ENCODE peak calls at places on chromosomes 16 and 17, in five cellular contexts. One of them, this sample, is unnamed.
A peak's percentile ranks its signal among the peaks of the same experiment; 100 is the strongest.

GRCh38 chr17:49224198-49224996 is 6.2 kb downstream of the PHOSPHO1 start:
- DNase-seq in body of pancreas: peak; percentile 21
- DNase-seq in BE2C: no peak
- DNase-seq in left ventricle myocardium inferior: no peak
- DNase-seq in astrocyte of the spinal cord: no peak
- DNase-seq in this sample: no peak

GRCh38 chr16:21653571-21653970 is 1.2 kb upstream of the IGSF6 start:
- DNase-seq in body of pancreas: peak; percentile 33
- DNase-seq in BE2C: no peak
- DNase-seq in left ventricle myocardium inferior: no peak
- DNase-seq in astrocyte of the spinal cord: no peak
- DNase-seq in this sample: no peak

GRCh38 chr16:1992475-1993292 is 2.9 kb downstream of the SYNGR3 start:
- DNase-seq in body of pancreas: no peak
- DNase-seq in BE2C: no peak
- DNase-seq in left ventricle myocardium inferior: no peak
- DNase-seq in astrocyte of the spinal cord: no peak
- DNase-seq in this sample: no peak

GRCh38 chr16:64829678-64830077 is 292.2 kb downstream of the CDH11 start:
- DNase-seq in body of pancreas: no peak
- DNase-seq in BE2C: no peak
- DNase-seq in left ventricle myocardium inferior: no peak
- DNase-seq in astrocyte of the spinal cord: no peak
- DNase-seq in this sample: no peak

GRCh38 chr17:10875411-10875810 is 37.5 kb upstream of the PIRT start:
- DNase-seq in body of pancreas: no peak
- DNase-seq in BE2C: no peak
- DNase-seq in left ventricle myocardium inferior: no peak
- DNase-seq in astrocyte of the spinal cord: no peak
- DNase-seq in this sample: peak; percentile 43

GRCh38 chr17:4480929-4481898 is 17.5 kb upstream of the SPNS2 start:
- DNase-seq in body of pancreas: no peak
- DNase-seq in BE2C: no peak
- DNase-seq in left ventricle myocardium inferior: no peak
- DNase-seq in astrocyte of the spinal cord: no peak
- DNase-seq in this sample: no peak

GRCh38 chr17:63740464-63741181 is 976 bp downstream of the STRADA start:
- DNase-seq in body of pancreas: no peak
- DNase-seq in BE2C: no peak
- DNase-seq in left ventricle myocardium inferior: no peak
- DNase-seq in astrocyte of the spinal cord: peak; percentile 9
- DNase-seq in this sample: no peak

GRCh38 chr17:5587431-5588032 is 3.2 kb upstream of the NLRP1 start:
- DNase-seq in body of pancreas: peak; percentile 43
- DNase-seq in BE2C: peak; percentile 12
- DNase-seq in left ventricle myocardium inferior: no peak
- DNase-seq in astrocyte of the spinal cord: peak; percentile 74
- DNase-seq in this sample: peak; percentile 48

GRCh38 chr16:52497067-52497816 is 49.7 kb downstream of the TOX3 start:
- DNase-seq in body of pancreas: no peak
- DNase-seq in BE2C: peak; percentile 45
- DNase-seq in left ventricle myocardium inferior: no peak
- DNase-seq in astrocyte of the spinal cord: peak; percentile 35
- DNase-seq in this sample: no peak

GRCh38 chr16:72848759-72849664 is 198.9 kb downstream of the ZFHX3 start:
- DNase-seq in body of pancreas: peak; percentile 92
- DNase-seq in BE2C: peak; percentile 94
- DNase-seq in left ventricle myocardium inferior: peak; percentile 90
- DNase-seq in astrocyte of the spinal cord: peak; percentile 90
- DNase-seq in this sample: peak; percentile 97

GRCh38 chr16:23296994-23297393 is 5.1 kb upstream of the SCNN1B start:
- DNase-seq in body of pancreas: peak; percentile 29
- DNase-seq in BE2C: peak; percentile 60
- DNase-seq in left ventricle myocardium inferior: no peak
- DNase-seq in astrocyte of the spinal cord: no peak
- DNase-seq in this sample: no peak

GRCh38 chr16:56353054-56353921 is 72.1 kb downstream of the AMFR start:
- DNase-seq in body of pancreas: no peak
- DNase-seq in BE2C: no peak
- DNase-seq in left ventricle myocardium inferior: no peak
- DNase-seq in astrocyte of the spinal cord: no peak
- DNase-seq in this sample: no peak

GRCh38 chr16:48194828-48195566 is 39.2 kb upstream of the ABCC12 start:
- DNase-seq in body of pancreas: peak; percentile 39
- DNase-seq in BE2C: peak; percentile 29
- DNase-seq in left ventricle myocardium inferior: no peak
- DNase-seq in astrocyte of the spinal cord: peak; percentile 53
- DNase-seq in this sample: no peak

GRCh38 chr17:7004398-7005253 is 7.8 kb upstream of the RNASEK start:
- DNase-seq in body of pancreas: no peak
- DNase-seq in BE2C: no peak
- DNase-seq in left ventricle myocardium inferior: no peak
- DNase-seq in astrocyte of the spinal cord: peak; percentile 53
- DNase-seq in this sample: peak; percentile 29

GRCh38 chr17:2776589-2777241 is 19.5 kb upstream of the RAP1GAP2 start:
- DNase-seq in body of pancreas: no peak
- DNase-seq in BE2C: peak; percentile 44
- DNase-seq in left ventricle myocardium inferior: no peak
- DNase-seq in astrocyte of the spinal cord: no peak
- DNase-seq in this sample: no peak

GRCh38 chr17:73211745-73212144 is 18.9 kb downstream of the COG1 start:
- DNase-seq in body of pancreas: no peak
- DNase-seq in BE2C: no peak
- DNase-seq in left ventricle myocardium inferior: no peak
- DNase-seq in astrocyte of the spinal cord: no peak
- DNase-seq in this sample: no peak

GRCh38 chr17:13273744-13274295 is 256.0 kb upstream of the ELAC2 start:
- DNase-seq in body of pancreas: no peak
- DNase-seq in BE2C: no peak
- DNase-seq in left ventricle myocardium inferior: no peak
- DNase-seq in astrocyte of the spinal cord: no peak
- DNase-seq in this sample: no peak

DNA sequence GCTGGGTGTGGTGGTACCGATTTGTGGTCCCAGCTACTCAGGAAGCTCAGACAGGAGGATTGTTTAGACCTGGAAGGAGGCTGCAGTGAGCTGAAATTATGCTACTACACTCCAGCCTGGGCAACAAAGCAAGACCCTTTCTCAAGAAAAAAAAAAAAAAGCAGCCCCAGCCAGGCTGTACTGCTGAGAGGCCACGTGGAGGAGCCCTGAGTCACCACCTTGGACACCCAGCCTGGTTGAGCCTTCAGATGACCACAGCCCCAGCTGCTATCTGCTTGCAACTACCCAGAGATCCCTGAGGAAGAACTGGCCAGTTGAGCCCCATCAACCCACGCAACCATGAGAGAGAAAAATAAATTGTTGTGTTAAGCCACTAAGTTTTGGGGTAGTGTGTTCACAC is 23.6 kb upstream of the GPRC5C start:
- DNase-seq in body of pancreas: peak; percentile 31
- DNase-seq in BE2C: no peak
- DNase-seq in left ventricle myocardium inferior: no peak
- DNase-seq in astrocyte of the spinal cord: no peak
- DNase-seq in this sample: no peak
- TF ChIP-seq CTCF in body of pancreas: peak; percentile 25
- TF ChIP-seq CTCF in BE2C: no peak
- TF ChIP-seq CTCF in left ventricle myocardium inferior: peak; percentile 21
- TF ChIP-seq CTCF in astrocyte of the spinal cord: no peak
- TF ChIP-seq CTCF in this sample: no peak

DNA sequence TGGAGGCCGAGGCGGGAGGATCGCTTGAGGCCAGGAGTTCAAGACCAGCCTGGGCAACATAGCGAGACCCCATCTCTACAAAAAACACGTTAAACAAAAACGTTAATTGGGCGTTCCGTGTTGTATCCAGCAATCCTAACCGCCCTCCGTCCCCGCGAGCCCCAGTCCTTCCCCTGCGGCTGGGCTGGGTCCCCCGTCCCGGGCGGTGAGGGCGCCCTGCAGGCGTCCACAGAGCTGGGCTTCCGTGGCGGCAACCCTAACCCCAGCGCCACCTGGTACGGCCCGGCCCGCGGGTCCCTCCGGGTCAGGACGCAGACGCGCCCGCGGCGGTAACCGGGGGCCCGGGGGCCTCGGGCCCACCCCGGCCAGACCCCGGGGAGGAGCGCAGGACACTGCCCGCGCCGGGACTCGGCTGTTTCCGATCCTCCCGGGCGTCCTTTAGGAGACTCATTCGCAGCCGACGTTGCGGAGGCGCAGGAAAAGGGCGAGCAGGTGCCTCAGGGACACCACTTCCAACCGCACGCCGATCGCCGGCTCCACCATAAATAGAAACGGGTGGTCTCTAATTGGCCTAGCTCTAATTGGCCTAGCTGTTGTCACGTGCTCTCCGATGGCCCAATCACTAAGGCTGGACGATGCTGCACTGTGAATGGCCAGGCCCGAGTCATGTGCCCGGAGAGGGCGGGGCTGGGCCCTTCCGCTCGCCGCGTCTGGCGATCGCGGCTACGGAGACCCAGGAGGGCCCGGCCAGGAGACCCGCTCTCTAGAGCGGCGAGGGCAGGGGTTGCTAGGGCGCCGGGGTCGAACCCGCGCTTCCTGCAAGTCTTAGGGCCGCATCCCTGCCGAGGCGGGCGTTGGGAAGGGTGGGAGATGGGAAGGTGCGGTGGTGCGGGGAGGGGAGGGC is 19.0 kb upstream of the CSNK1D start:
- DNase-seq in body of pancreas: peak; percentile 95
- DNase-seq in BE2C: peak; percentile 98
- DNase-seq in left ventricle myocardium inferior: peak; percentile 96
- DNase-seq in astrocyte of the spinal cord: peak; percentile 98
- DNase-seq in this sample: peak; percentile 97
- TF ChIP-seq CTCF in body of pancreas: no peak
- TF ChIP-seq CTCF in BE2C: no peak
- TF ChIP-seq CTCF in left ventricle myocardium inferior: no peak
- TF ChIP-seq CTCF in astrocyte of the spinal cord: no peak
- TF ChIP-seq CTCF in this sample: no peak

DNA sequence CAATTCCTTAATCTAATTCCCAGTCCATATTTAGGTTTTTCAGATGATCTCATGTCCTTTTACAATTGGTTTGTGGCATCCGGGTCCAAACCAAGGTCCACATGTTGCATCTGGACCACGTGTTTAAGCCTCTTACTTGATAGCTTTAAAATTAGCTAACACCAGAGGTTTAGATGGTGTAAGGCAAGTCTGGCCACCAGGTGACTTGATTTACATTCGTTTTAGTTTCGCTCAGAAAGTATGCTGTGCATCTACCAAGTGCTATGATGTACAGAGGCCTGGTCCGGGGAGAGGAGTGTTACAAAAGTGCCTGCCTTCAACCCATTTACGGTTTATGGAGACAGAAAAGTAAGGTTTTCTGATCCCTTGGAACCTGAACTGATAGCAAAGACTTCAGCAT is 878 bp upstream of the DNAJA2 start:
- DNase-seq in body of pancreas: no peak
- DNase-seq in BE2C: peak; percentile 39
- DNase-seq in left ventricle myocardium inferior: no peak
- DNase-seq in astrocyte of the spinal cord: no peak
- DNase-seq in this sample: no peak
- TF ChIP-seq CTCF in body of pancreas: no peak
- TF ChIP-seq CTCF in BE2C: no peak
- TF ChIP-seq CTCF in left ventricle myocardium inferior: no peak
- TF ChIP-seq CTCF in astrocyte of the spinal cord: no peak
- TF ChIP-seq CTCF in this sample: no peak

GRCh38 chr17:56319531-56319930 is 166.3 kb downstream of the ANKFN1 start:
- DNase-seq in body of pancreas: no peak
- DNase-seq in BE2C: no peak
- DNase-seq in left ventricle myocardium inferior: no peak
- DNase-seq in astrocyte of the spinal cord: peak; percentile 73
- DNase-seq in this sample: no peak
- TF ChIP-seq CTCF in body of pancreas: peak; percentile 53
- TF ChIP-seq CTCF in BE2C: peak; percentile 60
- TF ChIP-seq CTCF in left ventricle myocardium inferior: peak; percentile 66
- TF ChIP-seq CTCF in astrocyte of the spinal cord: peak; percentile 54
- TF ChIP-seq CTCF in this sample: peak; percentile 48

DNA sequence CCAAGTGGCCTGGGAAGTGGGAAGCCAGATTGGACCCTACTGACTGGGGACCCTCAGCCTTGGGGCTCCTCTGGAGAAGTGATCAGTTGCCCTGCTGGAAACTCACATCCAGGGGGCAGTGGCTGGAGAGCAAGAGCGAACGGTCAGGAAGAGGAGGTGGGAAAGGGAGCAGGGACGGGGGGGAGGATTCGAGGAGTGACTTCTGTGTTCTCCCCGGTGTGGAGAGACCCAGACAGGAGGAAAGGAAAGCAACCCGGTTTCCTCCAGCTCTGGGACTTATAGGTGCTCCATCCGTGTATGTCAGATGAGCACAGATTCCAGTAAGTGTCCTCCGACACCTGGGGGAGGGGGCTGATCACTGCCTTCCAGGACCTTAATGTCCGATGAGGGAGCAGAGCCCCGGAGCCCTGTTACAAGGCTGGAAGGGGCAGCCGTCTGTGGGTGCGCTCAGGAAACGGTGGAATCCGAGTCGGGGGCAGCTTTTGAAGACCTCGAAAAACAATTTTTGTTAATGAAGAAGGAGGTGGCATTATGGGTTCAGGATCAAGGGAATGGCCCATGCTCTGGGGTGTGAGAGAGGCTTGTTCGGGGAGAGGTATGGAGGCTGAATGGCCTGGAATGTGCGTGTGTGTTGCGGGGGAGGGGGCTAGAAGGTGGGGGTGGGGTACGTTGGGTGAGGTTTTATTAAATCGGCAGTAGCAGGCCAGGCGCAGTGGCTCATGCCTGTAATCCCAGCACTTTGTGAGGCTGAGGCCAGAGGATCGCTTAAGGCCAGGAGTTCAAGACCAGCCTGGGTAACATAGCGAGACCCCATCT is 34.8 kb upstream of the NDRG4 start:
- DNase-seq in body of pancreas: no peak
- DNase-seq in BE2C: peak; percentile 41
- DNase-seq in left ventricle myocardium inferior: no peak
- DNase-seq in astrocyte of the spinal cord: no peak
- DNase-seq in this sample: peak; percentile 64
- TF ChIP-seq CTCF in body of pancreas: no peak
- TF ChIP-seq CTCF in BE2C: peak; percentile 40
- TF ChIP-seq CTCF in left ventricle myocardium inferior: peak; percentile 49
- TF ChIP-seq CTCF in astrocyte of the spinal cord: peak; percentile 25
- TF ChIP-seq CTCF in this sample: no peak

GRCh38 chr17:55149485-55149884 is 115.3 kb upstream of the HLF start:
- DNase-seq in body of pancreas: peak; percentile 12
- DNase-seq in BE2C: no peak
- DNase-seq in left ventricle myocardium inferior: no peak
- DNase-seq in astrocyte of the spinal cord: no peak
- DNase-seq in this sample: no peak
- TF ChIP-seq CTCF in body of pancreas: no peak
- TF ChIP-seq CTCF in BE2C: no peak
- TF ChIP-seq CTCF in left ventricle myocardium inferior: no peak
- TF ChIP-seq CTCF in astrocyte of the spinal cord: no peak
- TF ChIP-seq CTCF in this sample: no peak